ENCODE peak calls at places on chromosome 1, in nine cellular contexts. Z, F, H, W, E, S, M, G and D are unnamed samples.

GRCh38 chr1:27045973-27046558 is 33.4 kb upstream of the TENT5B start:
- DNase-seq in Z (peak), F (peak), H (no peak), W (peak), E (peak), S (peak), M (peak), G (peak), D (peak)

GRCh38 chr1:209647212-209647611 is 5.0 kb downstream of the LAMB3 start:
- DNase-seq in Z (no peak), F (peak), H (no peak), W (no peak), E (no peak), S (no peak), M (no peak), G (no peak), D (no peak)

GRCh38 chr1:54973205-54973921 is 7.1 kb upstream of the TMEM61 start:
- DNase-seq in Z (peak), F (no peak), H (no peak), W (peak), E (peak), S (peak), M (no peak), G (no peak), D (no peak)

GRCh38 chr1:59072017-59072947 is 224.6 kb upstream of the FGGY start:
- DNase-seq in Z (peak), F (no peak), H (no peak), W (no peak), E (peak), S (peak), M (no peak), G (peak), D (no peak)

GRCh38 chr1:160261526-160261877 is 847 bp downstream of the DCAF8 start:
- DNase-seq in Z (no peak), F (peak), H (peak), W (peak), E (peak), S (peak), M (peak), G (peak), D (no peak)

GRCh38 chr1:44497422-44498170 is 92.5 kb downstream of the RNF220 start:
- DNase-seq in Z (no peak), F (no peak), H (no peak), W (no peak), E (no peak), S (no peak), M (no peak), G (no peak), D (no peak)

GRCh38 chr1:219432191-219432606 is 180.7 kb downstream of the ZC3H11B start:
- DNase-seq in Z (no peak), F (no peak), H (no peak), W (no peak), E (no peak), S (no peak), M (no peak), G (no peak), D (no peak)

GRCh38 chr1:207579436-207579799 is 65.5 kb upstream of the CR1L start:
- DNase-seq in Z (no peak), F (peak), H (no peak), W (peak), E (peak), S (peak), M (peak), G (peak), D (peak)

GRCh38 chr1:76038306-76039004 is 36.1 kb upstream of the ST6GALNAC3 start:
- DNase-seq in Z (no peak), F (no peak), H (no peak), W (no peak), E (peak), S (no peak), M (no peak), G (no peak), D (no peak)

GRCh38 chr1:83006271-83006670 is 992.7 kb downstream of the TTLL7 start:
- DNase-seq in Z (no peak), F (no peak), H (no peak), W (no peak), E (no peak), S (no peak), M (no peak), G (no peak), D (no peak)

GRCh38 chr1:2198571-2198970 is 4.0 kb upstream of the FAAP20 start:
- DNase-seq in Z (no peak), F (peak), H (no peak), W (no peak), E (no peak), S (no peak), M (no peak), G (no peak), D (no peak)

GRCh38 chr1:224433041-224433670 is 1.4 kb downstream of the WDR26 start:
- DNase-seq in Z (no peak), F (peak), H (no peak), W (no peak), E (peak), S (peak), M (no peak), G (peak), D (no peak)

GRCh38 chr1:29753771-29754607 is 517.7 kb downstream of the PTPRU start:
- DNase-seq in Z (no peak), F (no peak), H (no peak), W (no peak), E (no peak), S (no peak), M (no peak), G (no peak), D (no peak)

GRCh38 chr1:115829947-115830346 is 11.0 kb downstream of the NHLH2 start:
- DNase-seq in Z (no peak), F (no peak), H (no peak), W (no peak), E (no peak), S (no peak), M (no peak), G (no peak), D (no peak)

GRCh38 chr1:230104395-230105244 is 37.6 kb downstream of the GALNT2 start:
- DNase-seq in Z (peak), F (peak), H (peak), W (peak), E (peak), S (peak), M (peak), G (peak), D (no peak)

GRCh38 chr1:147527941-147528936 is 13.1 kb upstream of the BCL9 start:
- DNase-seq in Z (no peak), F (no peak), H (no peak), W (no peak), E (no peak), S (no peak), M (no peak), G (peak), D (no peak)

GRCh38 chr1:156584813-156585212 is 5.3 kb downstream of the TTC24 start:
- DNase-seq in Z (no peak), F (no peak), H (no peak), W (no peak), E (no peak), S (no peak), M (peak), G (no peak), D (peak)
- TF ChIP-seq CTCF in Z (no peak), F (no peak), H (no peak), W (no peak), E (no peak), S (peak), M (peak), G (no peak), D (peak)

GRCh38 chr1:40944326-40944725 is 35.2 kb upstream of the CTPS1 start:
- DNase-seq in Z (no peak), F (peak), H (no peak), W (no peak), E (peak), S (peak), M (no peak), G (no peak), D (no peak)
- TF ChIP-seq CTCF in Z (no peak), F (peak), H (no peak), W (no peak), E (peak), S (peak), M (no peak), G (no peak), D (no peak)

DNA sequence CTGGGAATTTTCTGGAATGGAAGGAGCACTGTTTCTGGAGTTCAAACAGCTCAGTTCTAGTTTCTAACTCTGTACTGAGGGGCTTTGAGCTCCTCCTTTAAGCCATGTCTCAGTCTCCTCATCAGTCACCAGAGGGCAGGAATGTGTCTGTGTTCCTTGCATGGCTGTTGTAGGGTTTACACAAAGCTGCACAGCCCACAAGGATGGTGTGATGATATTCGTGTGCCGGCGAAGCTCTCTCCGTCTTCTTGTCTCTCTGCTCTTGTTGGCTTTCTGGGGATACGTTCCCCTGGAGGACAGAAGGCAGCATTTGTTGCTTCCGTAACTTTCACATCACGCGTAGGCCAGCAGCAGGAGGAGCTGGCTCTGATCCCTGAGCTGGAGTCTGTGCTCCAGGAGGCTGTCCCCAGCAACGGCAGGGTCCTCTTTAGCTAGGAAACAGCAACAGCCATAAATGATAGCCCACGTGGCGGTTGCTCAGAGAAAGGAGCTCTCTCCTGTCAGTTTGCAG is 189.3 kb upstream of the VAMP3 start:
- DNase-seq in Z (no peak), F (no peak), H (no peak), W (no peak), E (peak), S (peak), M (peak), G (no peak), D (no peak)
- TF ChIP-seq CTCF in Z (no peak), F (no peak), H (no peak), W (peak), E (no peak), S (no peak), M (no peak), G (no peak), D (no peak)

GRCh38 chr1:47931395-47931794 is 65.8 kb downstream of the TRABD2B start:
- DNase-seq in Z (no peak), F (peak), H (peak), W (no peak), E (no peak), S (no peak), M (no peak), G (no peak), D (no peak)
- TF ChIP-seq CTCF in Z (peak), F (peak), H (no peak), W (peak), E (no peak), S (no peak), M (peak), G (no peak), D (peak)

DNA sequence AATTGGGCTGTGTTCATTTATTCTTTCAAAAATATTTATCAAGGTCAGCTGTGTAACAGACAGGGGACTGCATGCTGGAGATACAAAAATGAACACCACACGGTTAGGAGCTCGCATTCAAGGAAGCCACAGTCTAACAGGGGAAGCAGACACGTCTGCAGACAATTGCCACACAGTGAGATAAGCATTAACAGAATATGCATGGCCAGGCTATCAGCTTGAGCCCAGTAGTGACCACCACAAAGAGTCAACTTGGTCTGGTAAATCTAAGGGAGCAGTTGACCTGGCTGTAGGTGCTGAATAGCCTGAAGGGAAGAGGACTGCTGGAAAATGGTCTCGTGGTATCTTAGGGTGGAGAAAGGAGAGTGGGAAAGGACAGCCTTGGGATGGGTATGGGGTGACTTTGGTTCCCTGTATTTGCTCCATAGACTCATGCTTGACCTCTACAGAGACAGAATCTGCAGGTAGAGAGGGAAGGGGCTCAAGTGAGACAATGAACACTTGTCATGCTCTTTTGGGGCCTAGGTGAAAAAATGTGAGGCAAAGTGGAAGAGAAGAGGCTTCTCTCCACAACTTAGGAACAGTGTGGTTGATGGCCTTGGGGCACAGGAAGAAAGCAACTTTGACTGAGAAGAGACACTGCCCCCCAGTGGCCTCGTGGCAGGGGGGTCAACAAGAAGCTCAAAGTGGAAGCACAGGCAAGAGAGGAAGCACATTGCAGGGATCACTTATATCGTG is 7.6 kb upstream of the NPL start:
- DNase-seq in Z (peak), F (peak), H (peak), W (peak), E (peak), S (peak), M (peak), G (peak), D (peak)
- TF ChIP-seq CTCF in Z (peak), F (peak), H (peak), W (peak), E (peak), S (peak), M (peak), G (peak), D (peak)

DNA sequence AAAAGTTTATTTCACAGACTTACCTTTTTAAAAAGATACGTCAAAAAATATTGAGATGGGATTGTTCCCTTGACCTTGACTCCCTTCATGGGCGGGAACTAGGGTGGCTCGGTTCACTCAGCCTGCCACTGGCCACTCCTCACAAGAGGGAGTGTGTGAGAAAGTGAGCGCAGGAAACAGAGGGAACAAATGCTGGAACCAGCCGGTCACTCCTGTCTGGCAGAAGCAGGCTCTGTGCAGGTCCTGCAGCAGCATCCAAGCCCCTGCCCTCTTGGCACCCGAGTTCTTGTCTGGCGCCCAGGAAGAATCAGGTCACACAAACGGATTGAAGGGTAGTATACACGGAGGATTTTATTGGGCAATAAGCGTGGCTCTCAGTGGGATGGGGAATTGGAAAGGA is 58.9 kb downstream of the ZNF648 start:
- DNase-seq in Z (no peak), F (no peak), H (no peak), W (no peak), E (no peak), S (no peak), M (no peak), G (no peak), D (no peak)
- TF ChIP-seq CTCF in Z (no peak), F (no peak), H (no peak), W (no peak), E (no peak), S (no peak), M (no peak), G (no peak), D (no peak)

GRCh38 chr1:192506741-192507155 is 68.8 kb upstream of the RGS1 start:
- DNase-seq in Z (no peak), F (no peak), H (no peak), W (no peak), E (peak), S (peak), M (no peak), G (no peak), D (no peak)
- TF ChIP-seq CTCF in Z (no peak), F (peak), H (no peak), W (peak), E (peak), S (peak), M (peak), G (no peak), D (peak)